ENCODE peak calls at places on chromosomes 6 and 20, in eight cellular contexts. O, H, Y, T, W, L, K and A are unnamed samples.

GRCh38 chr6:113642714-113643442 is 214.3 kb upstream of the MARCKS start:
- DNase-seq in O (no peak), H (peak; percentile 62), Y (no peak), T (no peak), W (no peak), L (no peak), K (peak; percentile 8), A (no peak)

GRCh38 chr20:58634121-58634817 is 16.8 kb upstream of the STX16 start:
- DNase-seq in O (no peak), H (no peak), Y (no peak), T (no peak), W (peak; percentile 39), L (no peak), K (no peak), A (no peak)

GRCh38 chr20:48002517-48002970 is 217.3 kb upstream of the SULF2 start:
- DNase-seq in O (no peak), H (no peak), Y (no peak), T (no peak), W (no peak), L (no peak), K (no peak), A (no peak)

GRCh38 chr20:15831201-15831600 is 742.0 kb downstream of the KIF16B start:
- DNase-seq in O (no peak), H (no peak), Y (no peak), T (no peak), W (no peak), L (no peak), K (no peak), A (no peak)

GRCh38 chr20:60262967-60263603 is 304.9 kb downstream of the CDH26 start:
- DNase-seq in O (peak; percentile 66), H (peak; percentile 12), Y (no peak), T (no peak), W (peak; percentile 40), L (no peak), K (peak; percentile 25), A (peak; percentile 35)

GRCh38 chr6:161918154-161918553 is 644.3 kb upstream of the AGPAT4 start:
- DNase-seq in O (no peak), H (no peak), Y (no peak), T (no peak), W (no peak), L (peak; percentile 23), K (peak; percentile 29), A (no peak)

GRCh38 chr6:26197736-26198625 is 110.8 kb downstream of the HFE start:
- DNase-seq in O (peak; percentile 80), H (peak; percentile 71), Y (no peak), T (no peak), W (peak; percentile 41), L (peak; percentile 35), K (peak; percentile 49), A (peak; percentile 52)

GRCh38 chr6:80541186-80541585 is 434.7 kb downstream of the BCKDHB start:
- DNase-seq in O (no peak), H (peak; percentile 34), Y (no peak), T (no peak), W (no peak), L (peak; percentile 83), K (peak; percentile 87), A (no peak)

GRCh38 chr6:98839788-98840361 is 5.5 kb downstream of the POU3F2 start:
- DNase-seq in O (no peak), H (no peak), Y (no peak), T (no peak), W (no peak), L (peak; percentile 21), K (no peak), A (no peak)

GRCh38 chr6:113879186-113880096 is 22.3 kb downstream of the MARCKS start:
- DNase-seq in O (no peak), H (peak; percentile 56), Y (no peak), T (peak; percentile 8), W (no peak), L (peak; percentile 86), K (peak; percentile 87), A (no peak)